ENCODE peak calls at places on chromosomes 7 and 10, in seven cellular contexts. B is epithelial cell of esophagus, U is choroid plexus epithelial cell, H is GM10248, Q is PC-9, E is astrocyte of the hippocampus, S is BE2C. Y is an unnamed sample.

GRCh38 chr10:6737758-6738463 is 157.8 kb upstream of the PRKCQ start:
- DNase-seq in B (peak), U (peak), H (no peak), Q (peak), E (peak), S (no peak), Y (no peak)

GRCh38 chr7:13908667-13909382 is 80.6 kb downstream of the ETV1 start:
- DNase-seq in B (peak), U (peak), H (no peak), Q (no peak), E (peak), S (no peak), Y (no peak)

GRCh38 chr7:99219985-99220384 is 12.1 kb upstream of the KPNA7 start:
- DNase-seq in B (no peak), U (no peak), H (no peak), Q (no peak), E (no peak), S (peak), Y (no peak)

GRCh38 chr10:2476236-2476814 is 591.0 kb upstream of the PFKP start:
- DNase-seq in B (no peak), U (no peak), H (no peak), Q (no peak), E (no peak), S (no peak), Y (no peak)

GRCh38 chr7:43723002-43723331 is 6.4 kb downstream of the COA1 start:
- DNase-seq in B (no peak), U (no peak), H (no peak), Q (no peak), E (no peak), S (no peak), Y (no peak)

GRCh38 chr10:5757766-5758517 is 55.3 kb downstream of the GDI2 start:
- DNase-seq in B (no peak), U (no peak), H (no peak), Q (no peak), E (no peak), S (no peak), Y (no peak)

GRCh38 chr7:64888901-64889685 is 14.0 kb upstream of the ZNF273 start:
- DNase-seq in B (peak), U (no peak), H (no peak), Q (peak), E (no peak), S (no peak), Y (no peak)

GRCh38 chr7:73879977-73880681 is 19.2 kb downstream of the TMEM270 start:
- DNase-seq in B (no peak), U (no peak), H (no peak), Q (peak), E (no peak), S (no peak), Y (no peak)

GRCh38 chr7:137276194-137276593 is 67.3 kb downstream of the PTN start:
- DNase-seq in B (no peak), U (no peak), H (no peak), Q (no peak), E (no peak), S (no peak), Y (no peak)

GRCh38 chr10:50605280-50606270 is 18.2 kb downstream of the SGMS1 start:
- DNase-seq in B (peak), U (peak), H (peak), Q (peak), E (peak), S (no peak), Y (no peak)

GRCh38 chr10:85665661-85666060 is 700.9 kb downstream of the GRID1 start:
- DNase-seq in B (no peak), U (no peak), H (no peak), Q (no peak), E (no peak), S (no peak), Y (no peak)

GRCh38 chr7:83547526-83547925 is 101.4 kb downstream of the SEMA3E start:
- DNase-seq in B (peak), U (peak), H (no peak), Q (peak), E (peak), S (peak), Y (no peak)

GRCh38 chr10:86229378-86229777 is 137.2 kb downstream of the GRID1 start:
- DNase-seq in B (peak), U (no peak), H (no peak), Q (no peak), E (no peak), S (no peak), Y (no peak)

GRCh38 chr7:38105874-38106483 is 72.1 kb upstream of the STARD3NL start:
- DNase-seq in B (peak), U (peak), H (peak), Q (no peak), E (peak), S (peak), Y (no peak)

GRCh38 chr10:103327906-103328305 is 23.0 kb downstream of the PCGF6 start:
- DNase-seq in B (no peak), U (no peak), H (peak), Q (no peak), E (no peak), S (no peak), Y (no peak)

GRCh38 chr10:34710391-34710751 is 104.7 kb downstream of the PARD3 start:
- DNase-seq in B (peak), U (peak), H (no peak), Q (peak), E (peak), S (no peak), Y (no peak)

GRCh38 chr10:121222842-121223241 is 371.7 kb downstream of the WDR11 start:
- DNase-seq in B (peak), U (no peak), H (no peak), Q (no peak), E (no peak), S (no peak), Y (no peak)

GRCh38 chr10:113268186-113268585 is 284.7 kb upstream of the HABP2 start:
- DNase-seq in B (no peak), U (no peak), H (no peak), Q (no peak), E (no peak), S (no peak), Y (no peak)

GRCh38 chr10:17335065-17335464 is 107.0 kb downstream of the VIM start:
- DNase-seq in B (peak), U (peak), H (no peak), Q (no peak), E (peak), S (no peak), Y (no peak)

GRCh38 chr7:1358376-1359050 is 100.8 kb downstream of the MICALL2 start:
- DNase-seq in B (no peak), U (no peak), H (no peak), Q (no peak), E (no peak), S (no peak), Y (no peak)

GRCh38 chr7:108813247-108814014 is 243.8 kb downstream of the DNAJB9 start:
- DNase-seq in B (no peak), U (no peak), H (no peak), Q (no peak), E (no peak), S (peak), Y (no peak)

GRCh38 chr7:105796365-105796764 is 80.0 kb downstream of the ATXN7L1 start:
- DNase-seq in B (no peak), U (peak), H (no peak), Q (no peak), E (no peak), S (no peak), Y (no peak)

GRCh38 chr10:82160291-82160690 is 285.3 kb downstream of the NRG3 start:
- DNase-seq in B (no peak), U (no peak), H (no peak), Q (no peak), E (peak), S (no peak), Y (no peak)

GRCh38 chr10:105756386-105756785 is 1115.3 kb downstream of the SORCS3 start:
- DNase-seq in B (no peak), U (no peak), H (no peak), Q (no peak), E (no peak), S (no peak), Y (no peak)

GRCh38 chr7:132430863-132431822 is 145.1 kb downstream of the PLXNA4 start:
- DNase-seq in B (no peak), U (peak), H (no peak), Q (no peak), E (peak), S (peak), Y (no peak)

GRCh38 chr7:74483402-74484336 is 30.0 kb downstream of the GTF2IRD1 start:
- DNase-seq in B (peak), U (peak), H (no peak), Q (peak), E (peak), S (no peak), Y (no peak)

GRCh38 chr7:36202347-36202896 is 49.4 kb downstream of the EEPD1 start:
- DNase-seq in B (no peak), U (peak), H (no peak), Q (no peak), E (peak), S (no peak), Y (no peak)

GRCh38 chr10:86049442-86049841 is 317.2 kb downstream of the GRID1 start:
- DNase-seq in B (no peak), U (no peak), H (no peak), Q (no peak), E (no peak), S (peak), Y (no peak)

GRCh38 chr7:96297873-96298272 is 24.0 kb downstream of the SLC25A13 start:
- DNase-seq in B (no peak), U (no peak), H (no peak), Q (no peak), E (no peak), S (no peak), Y (no peak)

GRCh38 chr10:125057158-125058001 is 103.0 kb downstream of the CTBP2 start:
- DNase-seq in B (no peak), U (peak), H (peak), Q (no peak), E (peak), S (no peak), Y (peak)

GRCh38 chr10:15738237-15738928 is 18.7 kb upstream of the ITGA8 start:
- DNase-seq in B (no peak), U (peak), H (no peak), Q (no peak), E (peak), S (no peak), Y (no peak)